ENCODE peak calls at places on chromosomes 3 and 15, in six cellular contexts. H, C, O, Q, S and N are unnamed samples.

GRCh38 chr3:24254649-24255048 is 240.0 kb downstream of the THRB start:
- DNase-seq in O (peak; percentile 36), H (peak; percentile 89), C (no peak), S (peak; percentile 56), Q (no peak), N (no peak)

GRCh38 chr3:56137406-56137805 is 330.9 kb downstream of the ERC2 start:
- DNase-seq in S (peak; percentile 72), C (no peak), O (no peak), H (no peak), Q (no peak), N (no peak)

GRCh38 chr3:152460936-152461335 is 192.2 kb downstream of the MBNL1 start:
- DNase-seq in O (no peak), C (no peak), Q (no peak), S (peak; percentile 25), H (no peak), N (no peak)

GRCh38 chr3:154616298-154616697 is 186.3 kb upstream of the GPR149 start:
- DNase-seq in H (no peak), S (no peak), O (no peak), Q (no peak), C (no peak), N (peak; percentile 1)

GRCh38 chr15:83092309-83092976 is 15.0 kb upstream of the TM6SF1 start:
- DNase-seq in S (peak; percentile 81), O (no peak), Q (no peak), C (no peak), H (peak; percentile 32), N (peak; percentile 49)

GRCh38 chr3:66297260-66297863 is 76.6 kb downstream of the SLC25A26 start:
- DNase-seq in S (peak; percentile 18), C (no peak), O (no peak), H (no peak), Q (no peak), N (no peak)

GRCh38 chr15:48330045-48330840 is 986 bp upstream of the DUT start:
- DNase-seq in O (no peak), H (peak; percentile 3), C (no peak), S (peak; percentile 24), Q (no peak), N (no peak)

GRCh38 chr3:49666592-49666991 is 7.6 kb upstream of the APEH start:
- DNase-seq in C (no peak), Q (no peak), S (peak; percentile 34), O (no peak), H (no peak), N (no peak)

GRCh38 chr15:100764778-100765457 is 114.7 kb upstream of the ALDH1A3 start:
- DNase-seq in H (peak; percentile 35), C (no peak), S (peak; percentile 96), Q (no peak), O (peak; percentile 73), N (no peak)

GRCh38 chr15:35243758-35244157 is 158.7 kb upstream of the NANOGP8 start:
- DNase-seq in O (no peak), S (no peak), Q (no peak), C (no peak), H (peak; percentile 54), N (no peak)

GRCh38 chr3:122758877-122759670 is 34.6 kb downstream of the HSPBAP1 start:
- DNase-seq in C (no peak), Q (no peak), S (peak; percentile 21), H (no peak), O (no peak), N (peak; percentile 4)

GRCh38 chr3:30075514-30075913 is 530.9 kb upstream of the TGFBR2 start:
- DNase-seq in Q (no peak), O (peak; percentile 39), C (no peak), H (peak; percentile 8), S (no peak), N (no peak)

GRCh38 chr3:7630925-7631324 is 770.0 kb downstream of the GRM7 start:
- DNase-seq in Q (no peak), O (peak; percentile 3), C (no peak), S (peak; percentile 71), H (no peak), N (no peak)

GRCh38 chr15:84797212-84797611 is 19.9 kb upstream of the ALPK3 start:
- DNase-seq in S (no peak), Q (no peak), C (no peak), O (no peak), H (no peak), N (no peak)

GRCh38 chr3:139937674-139938279 is 2.8 kb downstream of the CLSTN2 start:
- DNase-seq in H (peak; percentile 41), C (no peak), S (peak; percentile 62), O (peak; percentile 50), Q (no peak), N (peak; percentile 37)

GRCh38 chr3:197203714-197204146 is 94.7 kb downstream of the DLG1 start:
- DNase-seq in S (no peak), C (no peak), O (no peak), H (no peak), Q (no peak), N (no peak)

GRCh38 chr3:45992820-45993219 is 2.8 kb downstream of the FYCO1 start:
- DNase-seq in H (no peak), O (no peak), C (no peak), S (peak; percentile 66), Q (no peak), N (peak; percentile 24)

GRCh38 chr3:76645724-76646123 is 394.2 kb upstream of the ROBO2 start:
- DNase-seq in S (no peak), H (no peak), Q (no peak), C (no peak), O (no peak), N (no peak)

GRCh38 chr3:33061782-33062181 is 35.2 kb downstream of the GLB1 start:
- DNase-seq in O (peak; percentile 61), S (peak; percentile 43), Q (no peak), H (no peak), C (no peak), N (peak; percentile 59)

GRCh38 chr3:25306741-25307140 is 121.3 kb upstream of the RARB start:
- DNase-seq in Q (no peak), O (no peak), C (no peak), H (no peak), S (no peak), N (no peak)

GRCh38 chr3:127760361-127760760 is 62.0 kb downstream of the MGLL start:
- DNase-seq in C (no peak), O (no peak), S (no peak), H (no peak), Q (no peak), N (no peak)

GRCh38 chr3:129326591-129326990 is 47.9 kb downstream of the HMCES start:
- DNase-seq in H (no peak), Q (no peak), O (no peak), S (no peak), C (no peak), N (no peak)

GRCh38 chr3:170903123-170903522 is 5.3 kb downstream of the EIF5A2 start:
- DNase-seq in S (no peak), C (no peak), H (no peak), Q (no peak), O (no peak), N (no peak)

GRCh38 chr15:95812491-95812890 is 518.0 kb upstream of the NR2F2 start:
- DNase-seq in H (no peak), Q (no peak), O (peak; percentile 39), S (peak; percentile 39), C (no peak), N (no peak)

GRCh38 chr15:37900286-37901221 is 33.9 kb upstream of the TMCO5A start:
- DNase-seq in C (no peak), H (peak; percentile 87), S (peak; percentile 65), O (peak; percentile 78), Q (no peak), N (no peak)

GRCh38 chr15:90162956-90163355 is 38.2 kb upstream of the SEMA4B start:
- DNase-seq in O (no peak), S (no peak), H (no peak), Q (no peak), C (no peak), N (no peak)

GRCh38 chr3:142947352-142947751 is 16.1 kb downstream of the PAQR9 start:
- DNase-seq in O (no peak), C (no peak), Q (no peak), H (no peak), S (no peak), N (no peak)

GRCh38 chr3:54225841-54226528 is 103.6 kb downstream of the CACNA2D3 start:
- DNase-seq in S (peak; percentile 3), C (no peak), Q (no peak), O (no peak), H (no peak), N (no peak)

GRCh38 chr3:25107918-25108617 is 320.0 kb upstream of the RARB start:
- DNase-seq in H (no peak), O (no peak), S (no peak), C (no peak), Q (no peak), N (no peak)